ENCODE peak calls at places on chromosomes 2 and 18, in four cellular contexts. Z is Calu3, V is HFFc6, F is fibroblast of the aortic adventitia. Y is an unnamed sample.

GRCh38 chr2:230244211-230244610 is 18.7 kb downstream of the SP140 start:
- DNase-seq in V (no peak), Z (no peak), F (no peak), Y (no peak)

GRCh38 chr18:50970006-50970405 is 2.2 kb downstream of the ELAC1 start:
- DNase-seq in V (no peak), F (no peak), Z (peak; percentile 30), Y (no peak)

GRCh38 chr2:66987747-66988146 is 409.4 kb upstream of the ETAA1 start:
- DNase-seq in F (no peak), Z (no peak), V (no peak), Y (no peak)

GRCh38 chr18:46706968-46707367 is 49.9 kb downstream of the ST8SIA5 start:
- DNase-seq in V (peak; percentile 30), Z (no peak), F (no peak), Y (no peak)

GRCh38 chr2:98148968-98149697 is 62.2 kb downstream of the VWA3B start:
- DNase-seq in F (peak; percentile 79), V (peak; percentile 57), Z (peak; percentile 27), Y (no peak)

GRCh38 chr2:70069049-70069448 is 18.2 kb upstream of the PCBP1 start:
- DNase-seq in Z (peak; percentile 7), V (no peak), F (no peak), Y (no peak)

GRCh38 chr18:40048886-40049650 is 1906.0 kb upstream of the PIK3C3 start:
- DNase-seq in V (no peak), F (no peak), Z (no peak), Y (no peak)

GRCh38 chr2:238415036-238415764 is 11.5 kb upstream of the ASB1 start:
- DNase-seq in Z (no peak), F (no peak), V (no peak), Y (no peak)

GRCh38 chr2:230944123-230944653 is 19.1 kb upstream of the GPR55 start:
- DNase-seq in Z (no peak), F (no peak), V (no peak), Y (no peak)

GRCh38 chr2:177763532-177764265 is 308.9 kb downstream of the PDE11A start:
- DNase-seq in Z (peak; percentile 82), F (peak; percentile 75), V (peak; percentile 62), Y (peak; percentile 67)

GRCh38 chr2:206240335-206240734 is 34.1 kb upstream of the ZDBF2 start:
- DNase-seq in F (no peak), Z (no peak), V (no peak), Y (no peak)

GRCh38 chr2:151664520-151664919 is 69.8 kb downstream of the NEB start:
- DNase-seq in F (no peak), V (no peak), Z (no peak), Y (no peak)

GRCh38 chr2:171587567-171587966 is 65.3 kb downstream of the CYBRD1 start:
- DNase-seq in F (no peak), Z (no peak), V (no peak), Y (no peak)

GRCh38 chr2:157672129-157672528 is 43.5 kb upstream of the ACVR1C start:
- DNase-seq in V (no peak), F (no peak), Z (no peak), Y (no peak)

GRCh38 chr2:201697899-201698298 is 545 bp downstream of the MPP4 start:
- DNase-seq in Z (no peak), V (peak; percentile 85), F (peak; percentile 91), Y (no peak)

GRCh38 chr18:60235164-60235563 is 137.4 kb downstream of the MC4R start:
- DNase-seq in V (no peak), F (no peak), Z (no peak), Y (no peak)

GRCh38 chr2:16656784-16657391 is 8.7 kb downstream of the CYRIA start:
- DNase-seq in V (no peak), F (no peak), Z (no peak), Y (no peak)
- TF ChIP-seq CTCF in V (no peak), F (no peak), Z (no peak), Y (no peak)

GRCh38 chr2:54275541-54275940 is 19.5 kb upstream of the TSPYL6 start:
- DNase-seq in Z (no peak), V (no peak), F (no peak), Y (no peak)

GRCh38 chr2:54274781-54275242 is 18.8 kb upstream of the TSPYL6 start:
- DNase-seq in Z (no peak), F (peak; percentile 91), V (no peak), Y (no peak)

GRCh38 chr2:54284801-54285200 is 28.8 kb upstream of the TSPYL6 start:
- DNase-seq in Z (no peak), F (no peak), V (no peak), Y (no peak)

DNA sequence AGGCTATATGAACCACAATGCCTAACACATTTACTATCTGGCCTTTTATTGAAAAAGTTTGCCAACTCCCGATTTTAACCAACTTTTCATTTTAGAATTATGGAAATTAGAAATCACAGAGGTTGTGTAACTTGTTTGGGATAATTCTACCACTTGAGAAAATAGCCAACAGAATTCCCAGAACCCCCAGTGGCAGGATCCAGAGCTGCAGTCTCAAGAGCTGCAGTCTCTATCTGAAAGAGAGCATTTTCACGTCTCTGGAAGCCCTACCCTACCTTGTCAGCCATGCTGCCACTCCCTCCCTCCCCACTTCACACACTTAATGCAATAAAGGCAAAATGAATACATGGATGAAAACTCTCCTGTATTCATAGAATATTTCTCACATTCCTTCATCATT is 23.4 kb upstream of the TSPYL6 start:
- DNase-seq in Z (no peak), V (no peak), F (no peak), Y (no peak)
- TF ChIP-seq CTCF in Z (no peak), V (peak; percentile 65), F (peak; percentile 43), Y (no peak)

DNA sequence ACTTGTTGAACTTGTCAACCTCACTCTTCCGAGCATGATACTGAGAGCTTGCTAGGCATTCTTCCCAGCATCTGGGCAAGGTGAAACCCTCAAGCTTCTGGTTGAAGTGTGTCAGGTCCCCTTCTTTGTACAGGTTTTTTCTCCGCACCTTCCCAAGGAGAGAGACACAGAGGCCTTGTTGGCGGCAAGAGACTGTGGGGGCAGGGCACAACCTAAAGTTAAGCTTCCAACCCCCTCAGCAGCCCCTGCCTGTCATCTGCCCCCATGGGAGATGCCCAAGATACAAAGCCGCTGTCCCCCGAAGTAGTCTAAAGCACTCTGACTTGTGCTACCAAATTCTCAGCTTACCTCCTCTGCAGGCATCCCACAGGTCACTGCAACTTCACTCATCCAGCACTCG is 64.9 kb downstream of the XDH start:
- DNase-seq in V (no peak), Z (no peak), F (no peak), Y (no peak)
- TF ChIP-seq CTCF in V (no peak), Z (no peak), F (no peak), Y (no peak)

GRCh38 chr18:11246883-11247282 is 97.5 kb upstream of the PIEZO2 start:
- DNase-seq in Z (no peak), F (peak; percentile 2), V (no peak), Y (no peak)
- TF ChIP-seq CTCF in Z (no peak), F (no peak), V (no peak), Y (no peak)

Y was measured in mesothelial cell of epicardium.